ENCODE peak calls at places on chromosomes 13 and 19, in eight cellular contexts. J, Z, V, O, D, I, M and C are unnamed samples.

GRCh38 chr19:46159893-46160775 is 12.1 kb downstream of the IGFL2 start:
- DNase-seq in J (no peak), Z (no peak), V (no peak), O (no peak), D (no peak), I (no peak), M (no peak), C (no peak)

GRCh38 chr19:32902448-32902847 is 32.9 kb upstream of the SLC7A9 start:
- DNase-seq in J (no peak), Z (no peak), V (no peak), O (peak), D (no peak), I (no peak), M (no peak), C (no peak)

GRCh38 chr13:20381401-20381800 is 144.3 kb downstream of the CRYL1 start:
- DNase-seq in J (no peak), Z (no peak), V (no peak), O (no peak), D (no peak), I (no peak), M (no peak), C (no peak)

GRCh38 chr19:16416996-16417395 is 54.8 kb downstream of the EPS15L1 start:
- DNase-seq in J (no peak), Z (no peak), V (no peak), O (no peak), D (no peak), I (no peak), M (no peak), C (no peak)

GRCh38 chr13:38582133-38582532 is 104.7 kb upstream of the FREM2 start:
- DNase-seq in J (peak), Z (peak), V (no peak), O (peak), D (peak), I (peak), M (no peak), C (no peak)

GRCh38 chr13:67438465-67438864 is 208.3 kb upstream of the PCDH9 start:
- DNase-seq in J (peak), Z (peak), V (no peak), O (peak), D (peak), I (no peak), M (no peak), C (peak)

GRCh38 chr13:67119481-67119883 is 110.7 kb downstream of the PCDH9 start:
- DNase-seq in J (no peak), Z (no peak), V (no peak), O (no peak), D (peak), I (peak), M (peak), C (no peak)

GRCh38 chr19:20558011-20558410 is 7.6 kb downstream of the ZNF737 start:
- DNase-seq in J (peak), Z (no peak), V (no peak), O (peak), D (no peak), I (no peak), M (no peak), C (no peak)

GRCh38 chr13:27712421-27712820 is 79.9 kb upstream of the GSX1 start:
- DNase-seq in J (no peak), Z (peak), V (no peak), O (no peak), D (peak), I (no peak), M (no peak), C (no peak)

GRCh38 chr19:3229346-3229743 is 4.9 kb downstream of the CELF5 start:
- DNase-seq in J (no peak), Z (no peak), V (no peak), O (no peak), D (no peak), I (no peak), M (no peak), C (no peak)

GRCh38 chr19:3224346-3225325 is at the start of gene CELF5:
- DNase-seq in J (peak), Z (peak), V (no peak), O (peak), D (no peak), I (no peak), M (no peak), C (no peak)

GRCh38 chr19:3229888-3230496 is 5.5 kb downstream of the CELF5 start:
- DNase-seq in J (no peak), Z (no peak), V (no peak), O (no peak), D (no peak), I (no peak), M (no peak), C (no peak)

GRCh38 chr19:3225677-3226093 is 1.2 kb downstream of the CELF5 start:
- DNase-seq in J (no peak), Z (peak), V (no peak), O (peak), D (no peak), I (no peak), M (no peak), C (no peak)

DNA sequence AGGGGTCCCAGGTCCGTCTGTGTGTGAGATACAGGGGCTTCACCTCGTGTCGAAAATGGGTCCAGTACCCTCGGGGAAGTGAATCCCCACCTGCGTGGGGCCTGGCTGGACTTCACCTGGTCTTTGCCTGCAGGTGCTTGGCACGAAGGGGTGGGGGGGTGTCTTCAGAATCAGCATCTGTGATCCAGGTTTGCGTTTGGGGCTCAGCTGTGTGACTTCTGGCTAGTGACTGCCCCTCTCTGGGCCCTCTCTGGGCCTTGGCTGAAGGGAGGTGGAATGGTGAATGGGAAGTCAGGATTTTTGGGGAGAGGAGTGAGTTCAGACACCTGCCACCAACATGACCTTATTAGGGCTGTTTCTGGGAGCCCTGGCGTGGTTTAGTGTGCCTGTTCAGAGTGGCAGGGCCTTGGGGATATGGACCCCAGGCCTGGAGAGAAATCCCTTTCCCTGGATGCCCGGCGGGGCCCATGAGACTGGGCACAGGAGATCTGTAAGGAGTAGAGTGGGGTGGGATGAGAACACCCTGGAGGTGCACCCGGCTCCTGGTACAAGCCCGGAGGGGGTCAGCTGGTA is 2.7 kb downstream of the CELF5 start:
- DNase-seq in J (no peak), Z (no peak), V (no peak), O (no peak), D (no peak), I (no peak), M (no peak), C (no peak)
- H3K4me3 ChIP-seq in J (no peak), Z (no peak), V (no peak), O (no peak), D (no peak), I (no peak), M (no peak), C (no peak)

DNA sequence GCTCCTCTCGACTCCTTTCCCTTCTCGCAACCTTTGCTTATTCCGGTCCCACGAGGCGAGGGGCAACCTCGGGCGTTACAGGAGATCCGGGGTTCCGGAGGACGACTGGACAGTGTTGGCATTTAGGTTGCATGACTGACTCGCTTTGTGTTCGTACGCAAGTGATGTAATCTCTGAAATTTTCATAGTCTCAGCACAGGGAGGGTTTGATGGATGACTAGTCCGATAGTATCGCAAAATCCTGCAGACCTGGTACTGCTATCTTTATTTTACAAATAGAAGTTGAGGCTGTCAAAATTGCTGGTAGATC is 335 bp downstream of the DDX49 start:
- DNase-seq in J (no peak), Z (no peak), V (no peak), O (no peak), D (no peak), I (no peak), M (no peak), C (no peak)
- TF ChIP-seq REST in J (no peak), Z (no peak), V (no peak), O (no peak), D (no peak), I (no peak), M (no peak), C (no peak)

GRCh38 chr19:47305309-47305751 is 4.3 kb upstream of the C5AR1 start:
- DNase-seq in J (peak), Z (peak), V (peak), O (peak), D (peak), I (no peak), M (peak), C (peak)

GRCh38 chr19:47309038-47309437 is 623 bp upstream of the C5AR1 start:
- DNase-seq in J (no peak), Z (no peak), V (no peak), O (no peak), D (no peak), I (no peak), M (no peak), C (no peak)

GRCh38 chr19:47310323-47310722 is 662 bp downstream of the C5AR1 start:
- DNase-seq in J (no peak), Z (no peak), V (no peak), O (no peak), D (no peak), I (no peak), M (no peak), C (no peak)

GRCh38 chr19:47309608-47310007 is at the start of gene C5AR1:
- DNase-seq in J (no peak), Z (no peak), V (no peak), O (no peak), D (no peak), I (no peak), M (no peak), C (no peak)

GRCh38 chr19:47306303-47306702 is 3.4 kb upstream of the C5AR1 start:
- DNase-seq in J (no peak), Z (no peak), V (no peak), O (no peak), D (no peak), I (no peak), M (no peak), C (no peak)
- TF ChIP-seq CTCF in J (no peak), Z (no peak), V (no peak), O (no peak), D (no peak), I (no peak), M (no peak), C (no peak)

GRCh38 chr19:23801798-23802197 is 43.1 kb upstream of the ZNF681 start:
- DNase-seq in J (no peak), Z (no peak), V (no peak), O (no peak), D (no peak), I (no peak), M (no peak), C (no peak)
- H3K4me3 ChIP-seq in J (no peak), Z (peak), V (no peak), O (no peak), D (no peak), I (no peak), M (no peak), C (no peak)

DNA sequence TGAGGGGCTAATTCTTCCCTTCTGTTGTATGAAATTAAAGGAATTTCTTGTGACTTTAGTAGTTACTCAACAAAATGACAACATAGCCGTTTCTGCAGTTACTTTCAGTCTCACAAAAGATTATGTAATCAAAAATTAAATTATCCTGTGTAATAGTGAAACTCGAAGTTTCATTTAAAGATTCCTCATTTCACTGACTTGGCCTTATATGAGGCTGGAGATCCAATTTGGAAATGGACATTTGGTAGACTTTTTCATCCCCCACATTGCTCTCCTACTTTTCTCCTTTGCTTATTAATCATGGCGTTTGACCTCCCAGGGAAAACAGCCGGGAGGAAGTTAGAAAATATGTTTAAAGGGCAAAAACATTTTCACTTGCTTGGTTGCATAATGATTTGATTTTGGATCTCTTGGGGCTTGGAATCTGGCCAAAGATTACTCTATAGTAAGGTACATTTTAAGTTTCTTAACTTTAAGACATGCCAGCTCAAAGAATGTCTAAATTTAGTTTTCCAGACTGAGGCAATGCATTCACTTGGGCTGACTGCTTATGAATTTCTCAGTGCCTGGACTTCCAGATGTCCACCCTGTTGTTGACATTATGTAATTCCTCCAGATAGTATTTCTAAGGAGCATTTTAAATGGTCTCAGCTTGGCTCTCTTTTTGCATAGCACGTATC is 1364.9 kb upstream of the MIR17HG start:
- DNase-seq in J (no peak), Z (no peak), V (no peak), O (no peak), D (peak), I (no peak), M (no peak), C (peak)
- TF ChIP-seq REST in J (no peak), Z (no peak), V (no peak), O (no peak), D (no peak), I (no peak), M (no peak), C (no peak)

GRCh38 chr19:51637362-51637978 is 7.3 kb upstream of the SIGLEC5 start:
- DNase-seq in J (peak), Z (peak), V (no peak), O (peak), D (peak), I (no peak), M (no peak), C (no peak)
- TF ChIP-seq CTCF in J (peak), Z (peak), V (peak), O (peak), D (peak), I (peak), M (peak), C (peak)

DNA sequence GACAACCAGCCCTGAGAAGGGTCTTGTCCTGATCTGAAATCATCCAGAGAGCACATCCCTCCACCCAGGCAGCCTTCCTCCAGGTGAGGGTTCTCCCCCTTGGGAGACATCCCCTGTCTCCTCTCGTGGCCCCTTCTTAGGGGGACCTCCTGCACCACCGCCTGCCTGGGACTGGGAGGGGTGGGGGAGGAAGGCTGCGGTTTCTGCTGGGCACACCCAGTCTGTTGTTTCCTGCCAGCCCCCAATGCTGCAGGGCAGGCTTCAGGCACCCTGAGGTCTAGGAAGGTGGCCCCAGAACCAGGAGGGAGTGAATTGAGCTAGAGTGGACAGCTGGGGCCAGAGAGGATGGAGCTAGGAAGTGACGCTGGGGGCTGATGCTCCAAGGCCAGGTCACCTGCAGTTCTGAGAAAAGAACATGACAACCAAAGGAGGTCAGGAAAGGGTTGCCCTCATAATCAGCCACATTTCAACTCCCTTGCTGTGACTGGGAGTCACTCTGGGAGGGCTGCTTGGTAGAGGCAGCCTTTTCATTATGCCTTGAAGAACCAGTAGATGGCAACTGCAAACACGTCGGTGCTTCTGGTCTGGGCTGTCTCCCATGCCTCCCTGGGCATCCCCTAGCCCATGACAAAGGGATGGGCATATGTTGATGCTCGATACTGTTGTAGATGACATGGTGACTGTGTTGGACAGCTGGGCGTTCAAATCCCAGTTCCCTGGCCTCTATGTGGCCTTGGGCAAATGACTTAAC is 1.4 kb downstream of the ARHGEF18 start:
- DNase-seq in J (no peak), Z (no peak), V (no peak), O (no peak), D (no peak), I (no peak), M (no peak), C (peak)
- H3K4me3 ChIP-seq in J (no peak), Z (no peak), V (peak), O (no peak), D (no peak), I (no peak), M (no peak), C (peak)